ENCODE peak calls at places on chromosomes 3 and 15, in six cellular contexts. G is transverse colon, E is cardiac muscle cell, L is adrenal gland, U is fibroblast of lung, H is heart right ventricle. D is an unnamed sample.

GRCh38 chr3:56744016-56744415 is 57.7 kb downstream of the ARHGEF3 start:
- DNase-seq in E (no peak), L (no peak), H (no peak), G (no peak), U (no peak), D (no peak)

GRCh38 chr3:20055020-20055775 is 15.0 kb downstream of the KAT2B start:
- DNase-seq in U (no peak), G (no peak), L (no peak), H (no peak), E (no peak), D (no peak)

GRCh38 chr3:99637381-99638111 is 848 bp upstream of the COL8A1 start:
- DNase-seq in G (no peak), E (peak; percentile 67), U (peak; percentile 91), L (no peak), H (no peak), D (peak; percentile 56)

GRCh38 chr3:47578119-47578630 is 490 bp downstream of the CSPG5 start:
- DNase-seq in H (no peak), U (no peak), L (no peak), E (no peak), G (peak; percentile 40), D (peak; percentile 67)

GRCh38 chr3:110473405-110473804 is 598.2 kb upstream of the NECTIN3 start:
- DNase-seq in G (peak; percentile 14), U (no peak), E (no peak), L (no peak), H (no peak), D (no peak)

GRCh38 chr15:31297221-31297879 is 29.3 kb upstream of the KLF13 start:
- DNase-seq in L (no peak), U (no peak), G (no peak), E (no peak), H (no peak), D (no peak)

GRCh38 chr3:64129581-64129980 is 95.7 kb downstream of the PRICKLE2 start:
- DNase-seq in E (no peak), G (no peak), H (no peak), L (no peak), U (no peak), D (no peak)

GRCh38 chr3:187747506-187747905 is 2.2 kb upstream of the BCL6 start:
- DNase-seq in L (no peak), E (no peak), G (no peak), U (no peak), H (no peak), D (no peak)

GRCh38 chr15:29988689-29989088 is 94.1 kb upstream of the GOLGA8J start:
- DNase-seq in H (no peak), G (no peak), E (no peak), L (no peak), U (peak; percentile 20), D (no peak)

GRCh38 chr3:46123646-46124045 is 84.5 kb downstream of the CCR1 start:
- DNase-seq in E (no peak), H (no peak), U (no peak), L (no peak), G (no peak), D (no peak)

GRCh38 chr3:46124216-46125143 is 83.6 kb downstream of the CCR1 start:
- DNase-seq in E (peak; percentile 82), H (no peak), L (no peak), G (no peak), U (peak; percentile 44), D (peak; percentile 46)

GRCh38 chr3:46122046-46122445 is 86.1 kb downstream of the CCR1 start:
- DNase-seq in H (no peak), U (no peak), L (no peak), E (peak; percentile 28), G (no peak), D (no peak)

GRCh38 chr3:46114324-46114988 is 87.2 kb upstream of the XCR1 start:
- DNase-seq in U (peak; percentile 78), L (no peak), G (no peak), H (no peak), E (peak; percentile 82), D (no peak)

GRCh38 chr3:46119709-46120498 is 88.2 kb downstream of the CCR1 start:
- DNase-seq in U (no peak), H (no peak), G (no peak), L (no peak), E (no peak), D (no peak)
- H3K27ac ChIP-seq in U (no peak overlapping the region), H (no peak overlapping the region), G (no peak overlapping the region), L (no peak overlapping the region), E (no peak overlapping the region), D (no peak overlapping the region)

GRCh38 chr15:74788042-74788715 is 6.3 kb downstream of the CSK start:
- DNase-seq in U (no peak), G (no peak), E (no peak), H (no peak), L (no peak), D (no peak)

GRCh38 chr15:74784854-74785715 is 3.2 kb downstream of the CSK start:
- DNase-seq in H (no peak), U (no peak), E (no peak), L (no peak), G (no peak), D (no peak)

GRCh38 chr15:74787251-74788041 is 5.6 kb downstream of the CSK start:
- DNase-seq in L (peak; percentile 67), U (peak; percentile 74), H (no peak), G (peak; percentile 88), E (peak; percentile 76), D (peak; percentile 57)

GRCh38 chr15:74785716-74786032 is 3.8 kb downstream of the CSK start:
- DNase-seq in U (no peak), G (no peak), E (no peak), H (no peak), L (no peak), D (no peak)

GRCh38 chr15:74786659-74787165 is 4.8 kb downstream of the CSK start:
- DNase-seq in E (no peak), H (peak; percentile 36), L (no peak), U (no peak), G (no peak), D (no peak)
- H3K4me3 ChIP-seq in E (no peak overlapping the region), H (no peak overlapping the region), L (no peak overlapping the region), U (no peak overlapping the region), G (no peak overlapping the region), D (peak overlapping the region; percentile 22)

DNA sequence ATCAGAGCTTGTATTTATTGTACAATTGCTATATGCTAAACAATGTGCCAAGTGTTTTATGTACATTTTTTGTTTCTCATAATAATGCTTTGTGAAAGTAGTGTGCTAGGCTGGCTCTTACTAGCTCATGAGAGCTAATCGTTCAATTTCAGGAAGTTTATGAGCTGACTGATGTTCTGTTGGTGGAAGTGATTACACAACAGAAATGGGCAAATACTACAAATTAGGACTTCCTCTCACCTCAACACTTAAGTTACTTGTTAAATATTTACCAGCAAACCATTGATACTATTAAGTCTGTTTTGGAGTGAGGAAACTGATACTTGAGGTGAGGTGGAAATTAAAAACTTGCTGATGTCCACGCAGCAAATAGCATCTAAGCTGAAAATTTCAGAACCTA is 32.3 kb downstream of the SLC9C1 start:
- DNase-seq in H (no peak), U (no peak), E (no peak), L (no peak), G (no peak), D (no peak)
- H3K27ac ChIP-seq in H (no peak overlapping the region), U (no peak overlapping the region), E (no peak overlapping the region), L (no peak overlapping the region), G (no peak overlapping the region), D (no peak overlapping the region)

GRCh38 chr15:63598467-63599400 is 1.5 kb downstream of the FBXL22 start:
- DNase-seq in E (peak; percentile 9), H (no peak), U (peak; percentile 32), G (peak; percentile 79), L (no peak), D (no peak)

GRCh38 chr15:63596666-63597032 is 538 bp upstream of the FBXL22 start:
- DNase-seq in L (no peak), E (no peak), H (no peak), U (peak; percentile 46), G (no peak), D (no peak)

GRCh38 chr15:63597821-63598220 is 634 bp downstream of the FBXL22 start:
- DNase-seq in E (no peak), G (no peak), U (no peak), L (no peak), H (no peak), D (no peak)

GRCh38 chr15:63595688-63596087 is 1.5 kb upstream of the FBXL22 start:
- DNase-seq in E (no peak), G (no peak), U (no peak), L (no peak), H (no peak), D (no peak)

GRCh38 chr15:63597033-63597790 is at the start of gene FBXL22:
- DNase-seq in L (no peak), G (peak; percentile 34), E (peak; percentile 36), H (peak; percentile 60), U (peak; percentile 80), D (no peak)
- H3K4me3 ChIP-seq in L (no peak within 1 kb of the TSS), G (no peak within 1 kb of the TSS), E (no peak within 1 kb of the TSS), H (peak within 1 kb of the TSS; percentile 72), U (peak within 1 kb of the TSS; percentile 25), D (peak within 1 kb of the TSS; percentile 90)

GRCh38 chr3:121979246-121979645 is 42.8 kb downstream of the ILDR1 start:
- DNase-seq in U (no peak), L (no peak), H (no peak), E (no peak), G (no peak), D (no peak)
- H3K27ac ChIP-seq in U (no peak overlapping the region), L (no peak overlapping the region), H (no peak overlapping the region), E (no peak overlapping the region), G (peak overlapping the region; percentile 70), D (no peak overlapping the region)

DNA sequence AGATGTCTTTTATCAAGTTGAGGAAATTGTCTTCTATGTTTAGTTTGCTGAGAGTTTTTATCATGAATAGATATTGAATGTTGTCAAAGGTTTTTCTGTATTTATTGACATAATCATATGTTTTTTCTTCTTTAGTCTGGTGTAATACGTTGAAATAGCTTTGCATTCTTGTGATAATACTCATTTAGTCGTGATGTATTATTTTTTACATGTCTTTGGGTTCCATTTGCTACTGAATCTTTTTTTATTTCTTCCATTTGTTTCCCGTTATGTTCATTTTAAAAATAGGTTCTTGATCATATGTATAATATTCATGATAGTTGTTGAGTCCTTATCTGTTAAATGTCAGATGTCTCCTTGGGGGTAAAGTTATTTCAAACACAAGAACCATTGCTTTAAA is 8.1 kb downstream of the AKAP13 start:
- DNase-seq in L (no peak), U (no peak), E (no peak), G (no peak), H (no peak), D (no peak)
- H3K4me3 ChIP-seq in L (no peak overlapping the region), U (no peak overlapping the region), E (no peak overlapping the region), G (no peak overlapping the region), H (no peak overlapping the region), D (no peak overlapping the region)

D was measured in psoas muscle.